ENCODE peak calls at places on chromosomes 13 and 19, in eight cellular contexts. One of them, this sample, is unnamed.

GRCh38 chr19:3434630-3435553 is 45.4 kb downstream of the SMIM24 start:
- DNase-seq in fibroblast of lung: peak; percentile 93
- DNase-seq in PC-3: peak; percentile 90
- DNase-seq in mesenchymal stem cell: peak; percentile 97
- DNase-seq in neural progenitor cell: peak; percentile 98
- DNase-seq in IMR-90: peak; percentile 93
- DNase-seq in mesendoderm: peak; percentile 97
- DNase-seq in GM23248: peak; percentile 99
- DNase-seq in this sample: peak; percentile 88

GRCh38 chr13:100904293-100904976 is 229.8 kb upstream of the TMTC4 start:
- DNase-seq in mesenchymal stem cell: no peak
- DNase-seq in PC-3: no peak
- DNase-seq in neural progenitor cell: no peak
- DNase-seq in mesendoderm: peak; percentile 74
- DNase-seq in IMR-90: no peak
- DNase-seq in GM23248: no peak
- DNase-seq in fibroblast of lung: no peak
- DNase-seq in this sample: no peak

GRCh38 chr13:20044086-20044485 is 85.6 kb downstream of the ZMYM2 start:
- DNase-seq in IMR-90: no peak
- DNase-seq in neural progenitor cell: no peak
- DNase-seq in fibroblast of lung: no peak
- DNase-seq in PC-3: no peak
- DNase-seq in mesendoderm: no peak
- DNase-seq in mesenchymal stem cell: no peak
- DNase-seq in GM23248: no peak
- DNase-seq in this sample: no peak

GRCh38 chr13:94704347-94705080 is 7.8 kb downstream of the SOX21 start:
- DNase-seq in fibroblast of lung: no peak
- DNase-seq in PC-3: peak; percentile 30
- DNase-seq in GM23248: no peak
- DNase-seq in IMR-90: no peak
- DNase-seq in neural progenitor cell: peak; percentile 26
- DNase-seq in mesenchymal stem cell: no peak
- DNase-seq in mesendoderm: no peak
- DNase-seq in this sample: no peak

GRCh38 chr19:21197589-21198295 is 55.9 kb downstream of the ZNF431 start:
- DNase-seq in fibroblast of lung: no peak
- DNase-seq in mesenchymal stem cell: no peak
- DNase-seq in IMR-90: peak; percentile 3
- DNase-seq in mesendoderm: no peak
- DNase-seq in PC-3: no peak
- DNase-seq in GM23248: no peak
- DNase-seq in neural progenitor cell: no peak
- DNase-seq in this sample: no peak

GRCh38 chr13:28282451-28282850 is 144.1 kb downstream of the PAN3 start:
- DNase-seq in fibroblast of lung: no peak
- DNase-seq in neural progenitor cell: no peak
- DNase-seq in mesenchymal stem cell: no peak
- DNase-seq in mesendoderm: no peak
- DNase-seq in GM23248: no peak
- DNase-seq in PC-3: no peak
- DNase-seq in IMR-90: no peak
- DNase-seq in this sample: no peak

GRCh38 chr13:73244486-73244885 is 185.7 kb downstream of the KLF5 start:
- DNase-seq in GM23248: no peak
- DNase-seq in neural progenitor cell: no peak
- DNase-seq in mesenchymal stem cell: no peak
- DNase-seq in mesendoderm: no peak
- DNase-seq in fibroblast of lung: no peak
- DNase-seq in PC-3: peak; percentile 62
- DNase-seq in IMR-90: no peak
- DNase-seq in this sample: no peak

GRCh38 chr13:48585456-48585840 is 52.6 kb upstream of the RCBTB2 start:
- DNase-seq in IMR-90: no peak
- DNase-seq in GM23248: peak; percentile 35
- DNase-seq in neural progenitor cell: peak; percentile 68
- DNase-seq in PC-3: peak; percentile 89
- DNase-seq in mesenchymal stem cell: no peak
- DNase-seq in mesendoderm: no peak
- DNase-seq in fibroblast of lung: peak; percentile 50
- DNase-seq in this sample: peak; percentile 77

GRCh38 chr19:3494051-3494450 is 6.4 kb downstream of the DOHH start:
- DNase-seq in IMR-90: no peak
- DNase-seq in mesendoderm: peak; percentile 59
- DNase-seq in fibroblast of lung: no peak
- DNase-seq in neural progenitor cell: peak; percentile 57
- DNase-seq in GM23248: no peak
- DNase-seq in mesenchymal stem cell: no peak
- DNase-seq in PC-3: no peak
- DNase-seq in this sample: no peak

GRCh38 chr13:112053167-112053743 is 13.7 kb upstream of the SOX1 start:
- DNase-seq in mesenchymal stem cell: no peak
- DNase-seq in GM23248: no peak
- DNase-seq in PC-3: no peak
- DNase-seq in IMR-90: no peak
- DNase-seq in neural progenitor cell: peak; percentile 81
- DNase-seq in fibroblast of lung: no peak
- DNase-seq in mesendoderm: peak; percentile 50
- DNase-seq in this sample: no peak

GRCh38 chr19:29528946-29529645 is 3.3 kb downstream of the VSTM2B start:
- DNase-seq in neural progenitor cell: peak; percentile 48
- DNase-seq in PC-3: no peak
- DNase-seq in mesenchymal stem cell: no peak
- DNase-seq in IMR-90: no peak
- DNase-seq in GM23248: peak; percentile 15
- DNase-seq in mesendoderm: peak; percentile 34
- DNase-seq in fibroblast of lung: no peak
- DNase-seq in this sample: no peak

GRCh38 chr13:106143930-106144709 is 391.3 kb downstream of the EFNB2 start:
- DNase-seq in IMR-90: no peak
- DNase-seq in neural progenitor cell: no peak
- DNase-seq in mesendoderm: peak; percentile 83
- DNase-seq in fibroblast of lung: no peak
- DNase-seq in GM23248: no peak
- DNase-seq in mesenchymal stem cell: no peak
- DNase-seq in PC-3: peak; percentile 88
- DNase-seq in this sample: no peak

GRCh38 chr13:42707003-42707402 is 74.4 kb upstream of the FAM216B start:
- DNase-seq in mesenchymal stem cell: no peak
- DNase-seq in PC-3: no peak
- DNase-seq in neural progenitor cell: no peak
- DNase-seq in mesendoderm: no peak
- DNase-seq in GM23248: peak; percentile 45
- DNase-seq in fibroblast of lung: peak; percentile 70
- DNase-seq in IMR-90: peak; percentile 18
- DNase-seq in this sample: no peak

GRCh38 chr13:41696163-41697003 is 239.0 kb downstream of the RGCC start:
- DNase-seq in PC-3: peak; percentile 80
- DNase-seq in neural progenitor cell: no peak
- DNase-seq in GM23248: peak; percentile 85
- DNase-seq in mesendoderm: peak; percentile 97
- DNase-seq in IMR-90: peak; percentile 92
- DNase-seq in mesenchymal stem cell: peak; percentile 86
- DNase-seq in fibroblast of lung: peak; percentile 82
- DNase-seq in this sample: peak; percentile 99

GRCh38 chr19:58097349-58097748 is 682 bp downstream of the ZSCAN18 start:
- DNase-seq in PC-3: no peak
- DNase-seq in mesenchymal stem cell: no peak
- DNase-seq in fibroblast of lung: no peak
- DNase-seq in mesendoderm: no peak
- DNase-seq in IMR-90: no peak
- DNase-seq in neural progenitor cell: no peak
- DNase-seq in GM23248: no peak
- DNase-seq in this sample: no peak

DNA sequence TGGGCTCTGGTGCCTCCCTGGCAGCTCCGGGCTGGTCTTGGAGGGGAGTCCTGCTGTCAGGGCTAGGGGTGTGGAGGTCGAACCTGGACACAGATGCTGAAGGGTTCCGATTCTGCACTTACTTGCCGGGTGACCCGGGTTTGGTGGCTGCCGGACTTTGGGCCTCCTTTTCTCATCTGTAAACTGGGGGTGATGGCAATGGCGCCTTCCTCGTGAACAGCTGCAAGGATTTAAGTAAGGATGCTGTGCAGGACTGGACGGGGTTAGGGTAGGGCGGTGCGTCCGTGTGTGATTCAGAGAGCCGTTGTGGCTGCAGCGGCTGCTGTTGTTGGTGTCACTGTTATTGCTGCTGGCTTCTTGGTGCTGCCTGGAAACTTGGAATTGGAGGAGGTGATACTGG is 2.4 kb downstream of the HPN start:
- DNase-seq in PC-3: no peak
- DNase-seq in neural progenitor cell: no peak
- DNase-seq in mesendoderm: no peak
- DNase-seq in IMR-90: no peak
- DNase-seq in fibroblast of lung: no peak
- DNase-seq in GM23248: no peak
- DNase-seq in mesenchymal stem cell: no peak
- DNase-seq in this sample: no peak
- H3K9ac ChIP-seq in PC-3: no peak overlapping the region
- H3K9ac ChIP-seq in neural progenitor cell: no peak overlapping the region
- H3K9ac ChIP-seq in mesendoderm: no peak overlapping the region
- H3K9ac ChIP-seq in IMR-90: no peak overlapping the region
- H3K9ac ChIP-seq in fibroblast of lung: no peak overlapping the region
- H3K9ac ChIP-seq in GM23248: no peak overlapping the region
- H3K9ac ChIP-seq in mesenchymal stem cell: no peak overlapping the region
- H3K9ac ChIP-seq in this sample: no peak overlapping the region

GRCh38 chr19:39342647-39343305 is 555 bp downstream of the SAMD4B start:
- DNase-seq in fibroblast of lung: no peak
- DNase-seq in IMR-90: no peak
- DNase-seq in GM23248: peak; percentile 69
- DNase-seq in PC-3: no peak
- DNase-seq in mesendoderm: peak; percentile 48
- DNase-seq in neural progenitor cell: peak; percentile 35
- DNase-seq in mesenchymal stem cell: peak; percentile 40
- DNase-seq in this sample: no peak
- H3K4me1 ChIP-seq in fibroblast of lung: peaks cover 12% of the 10 kb centered on the region
- H3K4me1 ChIP-seq in IMR-90: peaks cover 18% of the 10 kb centered on the region
- H3K4me1 ChIP-seq in GM23248: peaks cover 48% of the 10 kb centered on the region
- H3K4me1 ChIP-seq in PC-3: peaks cover 12% of the 10 kb centered on the region
- H3K4me1 ChIP-seq in mesendoderm: peaks cover 2% of the 10 kb centered on the region
- H3K4me1 ChIP-seq in neural progenitor cell: peaks cover 22% of the 10 kb centered on the region
- H3K4me1 ChIP-seq in mesenchymal stem cell: peaks cover 13% of the 10 kb centered on the region
- H3K4me1 ChIP-seq in this sample: peaks cover 26% of the 10 kb centered on the region

GRCh38 chr19:45621976-45622503 is 17.2 kb downstream of the EML2 start:
- DNase-seq in IMR-90: no peak
- DNase-seq in mesenchymal stem cell: no peak
- DNase-seq in mesendoderm: no peak
- DNase-seq in fibroblast of lung: no peak
- DNase-seq in neural progenitor cell: no peak
- DNase-seq in PC-3: no peak
- DNase-seq in GM23248: no peak
- DNase-seq in this sample: no peak

GRCh38 chr19:45616709-45617027 is 14.7 kb upstream of the GPR4 start:
- DNase-seq in mesenchymal stem cell: no peak
- DNase-seq in PC-3: no peak
- DNase-seq in IMR-90: no peak
- DNase-seq in neural progenitor cell: no peak
- DNase-seq in mesendoderm: no peak
- DNase-seq in GM23248: no peak
- DNase-seq in fibroblast of lung: no peak
- DNase-seq in this sample: no peak

GRCh38 chr19:45613926-45614725 is 12.1 kb upstream of the GPR4 start:
- DNase-seq in GM23248: peak; percentile 97
- DNase-seq in PC-3: peak; percentile 92
- DNase-seq in fibroblast of lung: peak; percentile 87
- DNase-seq in mesendoderm: no peak
- DNase-seq in neural progenitor cell: no peak
- DNase-seq in IMR-90: peak; percentile 93
- DNase-seq in mesenchymal stem cell: peak; percentile 96
- DNase-seq in this sample: peak; percentile 86

GRCh38 chr19:45621389-45621788 is 17.8 kb downstream of the EML2 start:
- DNase-seq in mesenchymal stem cell: no peak
- DNase-seq in neural progenitor cell: no peak
- DNase-seq in mesendoderm: no peak
- DNase-seq in IMR-90: no peak
- DNase-seq in GM23248: no peak
- DNase-seq in PC-3: no peak
- DNase-seq in fibroblast of lung: no peak
- DNase-seq in this sample: no peak

DNA sequence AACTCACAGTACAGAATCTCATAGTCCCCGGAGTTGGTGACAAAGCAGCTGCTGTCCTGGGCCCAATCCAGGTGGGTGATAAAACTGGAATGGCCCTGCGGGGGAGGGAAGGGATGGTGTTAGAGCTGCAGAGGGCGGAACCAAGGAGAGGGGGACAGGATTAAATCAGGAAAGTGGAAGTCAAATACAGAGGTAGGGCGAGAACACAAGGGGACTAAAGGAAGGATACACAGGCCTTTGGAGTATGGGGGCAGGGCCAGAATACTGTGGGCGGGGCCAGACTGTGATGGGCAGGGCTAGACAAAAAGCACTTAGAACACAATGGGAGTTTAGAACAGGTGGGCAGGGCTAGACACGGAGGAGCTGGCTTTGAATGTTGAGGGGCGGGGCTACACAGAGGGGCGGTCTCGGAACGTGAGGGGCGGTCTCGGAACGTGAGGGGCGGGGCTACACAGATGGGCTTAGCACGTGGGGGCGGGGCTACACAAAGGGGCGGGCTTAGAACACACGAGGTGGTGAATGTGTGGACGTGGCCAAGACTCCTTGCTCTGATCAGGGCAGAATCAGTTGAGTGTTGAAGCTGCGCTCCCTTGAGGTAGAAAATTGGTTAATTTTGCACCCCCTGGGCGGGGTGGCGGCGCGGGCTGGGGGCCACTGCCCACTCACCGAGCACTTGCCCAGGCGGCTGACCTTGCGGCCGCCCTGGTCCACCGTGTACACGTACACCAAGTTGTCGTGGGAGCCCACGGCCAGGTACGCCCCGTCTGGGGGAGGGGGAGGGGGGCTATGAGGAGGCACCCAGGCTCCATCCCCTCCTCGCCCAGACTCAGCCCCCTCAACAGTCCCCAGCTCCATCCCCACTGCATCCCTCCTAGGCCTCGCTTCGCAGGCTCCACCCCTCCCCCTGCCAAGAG is 14.0 kb upstream of the GPR4 start:
- DNase-seq in mesenchymal stem cell: peak; percentile 81
- DNase-seq in mesendoderm: peak; percentile 100
- DNase-seq in neural progenitor cell: peak; percentile 99
- DNase-seq in IMR-90: peak; percentile 80
- DNase-seq in fibroblast of lung: peak; percentile 80
- DNase-seq in GM23248: peak; percentile 94
- DNase-seq in PC-3: peak; percentile 80
- DNase-seq in this sample: peak; percentile 62
- H3K4me3 ChIP-seq in mesenchymal stem cell: no peak overlapping the region
- H3K4me3 ChIP-seq in mesendoderm: peak overlapping the region; percentile 45
- H3K4me3 ChIP-seq in neural progenitor cell: peak overlapping the region; percentile 66
- H3K4me3 ChIP-seq in IMR-90: no peak overlapping the region
- H3K4me3 ChIP-seq in fibroblast of lung: no peak overlapping the region
- H3K4me3 ChIP-seq in GM23248: no peak overlapping the region
- H3K4me3 ChIP-seq in PC-3: no peak overlapping the region
- H3K4me3 ChIP-seq in this sample: no peak overlapping the region

DNA sequence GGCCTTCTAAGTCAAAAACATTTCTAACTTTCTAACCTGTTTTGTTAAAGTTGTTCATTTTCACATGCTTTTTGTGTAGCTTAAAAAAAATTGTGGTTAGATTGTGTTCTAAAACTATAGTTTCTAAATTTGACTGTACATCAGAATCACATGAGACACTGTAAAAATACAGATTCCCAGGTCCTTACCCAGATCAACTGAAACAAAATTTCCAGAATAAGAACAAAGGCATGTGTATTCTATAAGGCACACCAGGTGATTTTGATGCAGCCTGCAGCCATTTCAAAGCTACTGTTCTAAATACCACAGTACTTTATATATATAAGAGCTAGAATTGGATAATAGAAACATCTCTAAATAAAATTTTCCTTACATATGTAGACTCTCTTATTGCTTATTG is 29.1 kb downstream of the INTS6 start:
- DNase-seq in GM23248: no peak
- DNase-seq in IMR-90: no peak
- DNase-seq in mesendoderm: no peak
- DNase-seq in mesenchymal stem cell: no peak
- DNase-seq in neural progenitor cell: no peak
- DNase-seq in PC-3: no peak
- DNase-seq in fibroblast of lung: no peak
- DNase-seq in this sample: no peak
- H3K9ac ChIP-seq in GM23248: no peak overlapping the region
- H3K9ac ChIP-seq in IMR-90: no peak overlapping the region
- H3K9ac ChIP-seq in mesendoderm: no peak overlapping the region
- H3K9ac ChIP-seq in mesenchymal stem cell: no peak overlapping the region
- H3K9ac ChIP-seq in neural progenitor cell: no peak overlapping the region
- H3K9ac ChIP-seq in PC-3: no peak overlapping the region
- H3K9ac ChIP-seq in fibroblast of lung: no peak overlapping the region
- H3K9ac ChIP-seq in this sample: no peak overlapping the region